ENCODE peak calls at places on chromosomes 11 and 22, in five cellular contexts. Q, Z, O, D and F are unnamed samples.

GRCh38 chr11:36763187-36763586 is 165.2 kb upstream of the RAG2 start:
- DNase-seq in Q (no peak), Z (no peak), O (no peak), D (no peak), F (no peak)

GRCh38 chr11:111575748-111576147 is 26.5 kb upstream of the SIK2 start:
- DNase-seq in D (no peak), Z (no peak), Q (no peak), O (no peak), F (no peak)

GRCh38 chr22:31088233-31088986 is 7.3 kb downstream of the SMTN start:
- DNase-seq in D (no peak), Z (no peak), O (no peak), Q (no peak), F (no peak)

GRCh38 chr22:49784630-49784971 is 43.1 kb downstream of the BRD1 start:
- DNase-seq in Q (no peak), Z (no peak), O (no peak), D (no peak), F (no peak)

GRCh38 chr22:49953027-49953679 is 7.4 kb upstream of the PIM3 start:
- DNase-seq in O (no peak), Q (no peak), Z (no peak), D (no peak), F (no peak)

GRCh38 chr22:41857160-41857859 is 24.4 kb downstream of the SREBF2 start:
- DNase-seq in D (peak), Z (peak), O (no peak), Q (no peak), F (no peak)

GRCh38 chr11:56885182-56885581 is 103.5 kb upstream of the OR5AK2 start:
- DNase-seq in Q (no peak), O (no peak), D (peak), Z (peak), F (no peak)

GRCh38 chr11:19651654-19652053 is 61.0 kb upstream of the NAV2 start:
- DNase-seq in Z (no peak), D (no peak), Q (no peak), O (no peak), F (no peak)

GRCh38 chr22:39719559-39720450 is 149.3 kb downstream of the CACNA1I start:
- DNase-seq in Q (no peak), Z (no peak), D (no peak), O (no peak), F (no peak)

GRCh38 chr22:39318507-39319283 is 728 bp downstream of the RPL3 start:
- DNase-seq in Q (no peak), Z (no peak), D (peak), O (no peak), F (no peak)

GRCh38 chr11:19161651-19162050 is 40.1 kb downstream of the CSRP3 start:
- DNase-seq in O (no peak), Q (no peak), Z (no peak), D (no peak), F (no peak)

GRCh38 chr11:5705688-5706087 is 16.1 kb downstream of the TRIM22 start:
- DNase-seq in D (no peak), O (no peak), Q (no peak), Z (no peak), F (no peak)

GRCh38 chr11:12131943-12132789 is 21.8 kb downstream of the MICAL2 start:
- DNase-seq in O (no peak), Z (no peak), D (no peak), Q (no peak), F (no peak)

GRCh38 chr11:9203715-9204311 is 61.3 kb downstream of the DENND5A start:
- DNase-seq in Z (no peak), O (no peak), Q (no peak), D (peak), F (no peak)

GRCh38 chr22:20268350-20269012 is 363 bp upstream of the RTN4R start:
- DNase-seq in D (peak), O (peak), Z (no peak), Q (no peak), F (no peak)

GRCh38 chr11:119332111-119332765 is 2.1 kb upstream of the RNF26 start:
- DNase-seq in D (peak), Z (no peak), Q (no peak), O (no peak), F (no peak)

GRCh38 chr22:47105085-47105484 is 342.6 kb downstream of the TBC1D22A start:
- DNase-seq in D (no peak), Q (no peak), Z (no peak), O (no peak), F (no peak)

GRCh38 chr11:57873196-57873911 is 111.8 kb downstream of the CTNND1 start:
- DNase-seq in D (no peak), O (no peak), Z (no peak), Q (no peak), F (no peak)

GRCh38 chr22:38618682-38619081 is 37.5 kb downstream of the FAM227A start:
- DNase-seq in D (no peak), Q (no peak), Z (no peak), O (no peak), F (no peak)

GRCh38 chr22:30422481-30423295 is 2.9 kb upstream of the MTFP1 start:
- DNase-seq in Z (peak), D (peak), Q (peak), O (peak), F (peak)

GRCh38 chr11:92212530-92212929 is 12.1 kb upstream of the FAT3 start:
- DNase-seq in Z (no peak), D (no peak), O (no peak), Q (no peak), F (no peak)

GRCh38 chr11:92206441-92206840 is 18.2 kb upstream of the FAT3 start:
- DNase-seq in O (no peak), Z (no peak), Q (no peak), D (no peak), F (no peak)

GRCh38 chr11:92216789-92217188 is 7.8 kb upstream of the FAT3 start:
- DNase-seq in Z (peak), D (no peak), Q (no peak), O (no peak), F (no peak)

GRCh38 chr11:92211576-92212167 is 12.9 kb upstream of the FAT3 start:
- DNase-seq in D (peak), Q (peak), O (peak), Z (peak), F (no peak)
- TF ChIP-seq CTCF in D (peak), Q (peak), O (peak), Z (peak), F (peak)

GRCh38 chr11:35143509-35144102 is 4.6 kb downstream of the CD44 start:
- DNase-seq in Z (no peak), O (no peak), Q (no peak), D (no peak), F (no peak)
- H3K4me3 ChIP-seq in Z (peak), O (no peak), Q (peak), D (no peak), F (no peak)

GRCh38 chr11:27524155-27524554 is 17.6 kb upstream of the LIN7C start:
- DNase-seq in Q (no peak), D (peak), Z (no peak), O (no peak), F (no peak)
- TF ChIP-seq CTCF in Q (peak), D (peak), Z (no peak), O (no peak), F (peak)

DNA sequence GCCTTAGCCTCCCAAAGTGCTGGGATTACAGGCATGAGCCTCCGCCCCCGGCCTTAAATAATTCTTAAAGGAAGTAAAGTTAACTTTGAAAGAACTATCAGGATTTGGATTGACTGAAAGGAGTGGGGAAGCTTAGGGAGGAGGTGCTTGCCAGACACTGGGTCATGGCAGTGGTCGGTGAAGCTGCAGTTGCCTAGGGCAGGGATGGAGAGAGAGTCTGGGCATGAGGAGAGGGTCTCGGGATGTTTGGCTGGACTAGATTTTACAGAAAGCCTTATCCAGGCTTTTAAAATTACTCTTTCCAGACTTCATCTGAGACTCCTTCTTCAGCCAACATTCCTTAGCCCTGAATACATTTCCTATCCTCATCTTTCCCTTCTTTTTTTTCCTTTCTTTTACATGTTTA is 520 bp upstream of the NNMT start:
- DNase-seq in D (no peak), Q (no peak), O (no peak), Z (no peak), F (no peak)
- H3K4me3 ChIP-seq in D (no peak), Q (peak), O (peak), Z (no peak), F (no peak)

DNA sequence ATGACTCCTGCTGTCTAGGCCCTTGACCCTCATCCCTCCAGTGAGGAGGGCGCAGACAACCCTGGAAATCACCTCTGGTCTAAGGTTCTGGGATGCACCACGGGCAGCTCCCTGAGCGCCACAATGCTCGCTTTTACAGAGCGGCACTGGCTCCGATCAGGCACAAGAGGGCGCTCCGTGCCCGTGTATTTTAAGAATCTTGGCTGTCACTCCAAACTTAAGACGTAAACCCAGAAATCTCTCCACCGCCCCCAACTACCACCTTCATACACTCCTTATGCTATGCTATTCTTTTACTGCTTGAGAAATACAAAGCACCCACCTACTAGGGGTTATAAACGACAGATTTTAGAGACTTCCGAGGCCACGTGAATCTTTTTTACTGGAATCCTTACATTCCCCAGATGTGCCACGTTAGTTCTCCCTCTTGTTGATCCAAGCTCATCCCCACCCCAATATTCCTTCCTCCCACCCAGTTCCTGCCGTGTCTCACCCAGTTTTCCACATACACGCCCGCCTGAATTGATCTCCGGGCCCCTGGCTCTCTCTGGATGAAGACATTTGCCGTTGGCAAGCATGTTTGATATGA is 453.6 kb downstream of the OPCML start:
- DNase-seq in O (no peak), D (peak), Z (no peak), Q (no peak), F (peak)
- TF ChIP-seq CTCF in O (peak), D (peak), Z (peak), Q (peak), F (peak)

GRCh38 chr11:48170176-48170839 is 46.3 kb upstream of the OR4B1 start:
- DNase-seq in O (no peak), Z (no peak), Q (no peak), D (peak), F (no peak)
- H3K4me3 ChIP-seq in O (no peak), Z (no peak), Q (no peak), D (no peak), F (no peak)

DNA sequence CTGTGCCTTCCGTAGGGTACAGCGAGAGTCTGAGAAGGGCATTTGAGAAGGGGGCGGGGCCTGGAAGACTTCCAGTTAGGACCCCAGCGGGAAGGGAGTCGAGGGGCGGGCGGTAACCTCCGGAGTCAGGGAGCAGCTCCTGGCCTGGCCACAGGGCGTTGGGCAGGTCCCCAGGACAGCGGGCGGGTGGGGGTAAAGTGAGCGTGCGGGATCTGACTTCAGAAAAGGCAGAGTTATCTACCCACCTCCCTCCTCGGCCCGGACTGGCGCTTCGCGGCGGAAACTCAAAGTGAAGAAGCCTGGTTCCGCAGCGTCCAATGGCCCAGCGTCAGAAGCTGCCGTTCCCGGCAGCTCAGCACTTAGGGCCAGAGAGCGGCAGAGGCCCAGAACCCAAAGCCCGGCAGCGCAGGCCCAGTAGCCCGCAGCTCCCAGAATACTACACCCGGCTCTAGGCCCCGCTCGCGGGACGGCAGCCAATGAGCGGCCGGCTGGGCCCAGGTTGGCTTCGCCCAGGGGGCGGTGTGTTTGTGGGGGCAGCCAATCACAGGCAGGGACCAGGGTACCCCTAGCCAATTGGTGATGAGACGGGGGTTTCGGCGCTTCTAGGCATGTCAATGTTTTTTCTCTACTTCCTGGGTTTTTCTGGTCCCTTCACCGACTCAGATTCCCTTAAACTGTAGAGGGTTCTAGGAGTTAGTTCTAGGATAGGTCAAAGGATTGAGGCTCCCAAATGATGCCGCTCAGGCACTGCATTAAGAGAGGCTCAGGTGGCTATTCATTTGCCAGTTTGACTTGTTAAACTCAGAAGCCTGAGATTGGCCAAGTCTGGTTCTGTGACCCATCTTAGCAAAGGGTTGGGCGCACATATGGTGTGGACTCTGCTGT is at the start of gene TRIM68:
- DNase-seq in Q (peak), D (peak), Z (peak), O (peak), F (peak)
- TF ChIP-seq CTCF in Q (no peak), D (peak), Z (no peak), O (no peak), F (no peak)

DNA sequence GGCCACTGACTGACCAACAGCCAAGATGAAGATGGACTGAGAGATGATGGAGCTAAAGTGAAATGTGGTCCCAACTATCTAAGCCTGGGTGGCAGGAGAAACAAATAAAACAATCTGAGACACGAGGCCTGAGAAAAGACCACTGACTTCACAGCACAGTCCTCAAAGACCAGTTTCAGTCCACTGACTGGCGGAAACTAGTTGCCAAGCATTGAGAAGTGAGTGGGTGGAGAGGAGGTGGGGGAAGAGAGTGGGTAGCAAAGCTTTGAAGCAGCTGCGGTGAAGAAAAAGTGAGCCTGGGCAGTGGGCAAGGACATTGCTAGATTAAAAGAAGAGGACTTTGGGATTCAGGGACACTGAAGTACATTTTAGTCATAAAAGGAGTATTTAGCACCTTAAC is 1.9 kb downstream of the MS4A1 start:
- DNase-seq in O (no peak), D (no peak), Q (no peak), Z (no peak), F (no peak)
- H3K4me3 ChIP-seq in O (no peak), D (no peak), Q (no peak), Z (no peak), F (no peak)